ENCODE peak calls at places on chromosomes 1 and 21, in six cellular contexts. One of them, this sample, is unnamed.

GRCh38 chr1:227885648-227886502 is 61.9 kb downstream of the WNT9A start:
- DNase-seq in NT2/D1: no peak
- DNase-seq in activated CD8-positive, alpha-beta memory T cell treated with anti-CD3 and anti-CD28 coated beads for 24 hours: peak; percentile 65
- DNase-seq in HS-5: no peak
- DNase-seq in fibroblast of lung: peak; percentile 39
- DNase-seq in GF-D8: no peak
- DNase-seq in this sample: peak; percentile 78

GRCh38 chr21:34986561-34987533 is 62.3 kb downstream of the RUNX1 start:
- DNase-seq in NT2/D1: peak; percentile 54
- DNase-seq in activated CD8-positive, alpha-beta memory T cell treated with anti-CD3 and anti-CD28 coated beads for 24 hours: peak; percentile 91
- DNase-seq in HS-5: no peak
- DNase-seq in fibroblast of lung: peak; percentile 62
- DNase-seq in GF-D8: no peak
- DNase-seq in this sample: no peak

GRCh38 chr1:154445040-154445472 is 39.9 kb downstream of the IL6R start:
- DNase-seq in NT2/D1: no peak
- DNase-seq in activated CD8-positive, alpha-beta memory T cell treated with anti-CD3 and anti-CD28 coated beads for 24 hours: peak; percentile 80
- DNase-seq in HS-5: no peak
- DNase-seq in fibroblast of lung: peak; percentile 75
- DNase-seq in GF-D8: peak; percentile 31
- DNase-seq in this sample: no peak

GRCh38 chr21:25639167-25639921 is at the start of gene JAM2:
- DNase-seq in NT2/D1: peak; percentile 65
- DNase-seq in activated CD8-positive, alpha-beta memory T cell treated with anti-CD3 and anti-CD28 coated beads for 24 hours: peak; percentile 77
- DNase-seq in HS-5: peak; percentile 58
- DNase-seq in fibroblast of lung: peak; percentile 36
- DNase-seq in GF-D8: no peak
- DNase-seq in this sample: no peak

GRCh38 chr1:14625587-14626447 is 27.3 kb downstream of the KAZN start:
- DNase-seq in NT2/D1: no peak
- DNase-seq in activated CD8-positive, alpha-beta memory T cell treated with anti-CD3 and anti-CD28 coated beads for 24 hours: no peak
- DNase-seq in HS-5: no peak
- DNase-seq in fibroblast of lung: no peak
- DNase-seq in GF-D8: no peak
- DNase-seq in this sample: no peak

GRCh38 chr21:35561076-35561475 is 499.2 kb downstream of the SETD4 start:
- DNase-seq in NT2/D1: no peak
- DNase-seq in activated CD8-positive, alpha-beta memory T cell treated with anti-CD3 and anti-CD28 coated beads for 24 hours: no peak
- DNase-seq in HS-5: no peak
- DNase-seq in fibroblast of lung: no peak
- DNase-seq in GF-D8: no peak
- DNase-seq in this sample: no peak

GRCh38 chr1:171742577-171742922 is 685 bp upstream of the VAMP4 start:
- DNase-seq in NT2/D1: peak; percentile 33
- DNase-seq in activated CD8-positive, alpha-beta memory T cell treated with anti-CD3 and anti-CD28 coated beads for 24 hours: no peak
- DNase-seq in HS-5: no peak
- DNase-seq in fibroblast of lung: peak; percentile 61
- DNase-seq in GF-D8: no peak
- DNase-seq in this sample: no peak

GRCh38 chr1:110816945-110817344 is 56.0 kb upstream of the CD53 start:
- DNase-seq in NT2/D1: no peak
- DNase-seq in activated CD8-positive, alpha-beta memory T cell treated with anti-CD3 and anti-CD28 coated beads for 24 hours: no peak
- DNase-seq in HS-5: no peak
- DNase-seq in fibroblast of lung: no peak
- DNase-seq in GF-D8: no peak
- DNase-seq in this sample: no peak

GRCh38 chr1:43300661-43301094 is at the start of gene TIE1:
- DNase-seq in NT2/D1: no peak
- DNase-seq in activated CD8-positive, alpha-beta memory T cell treated with anti-CD3 and anti-CD28 coated beads for 24 hours: no peak
- DNase-seq in HS-5: no peak
- DNase-seq in fibroblast of lung: no peak
- DNase-seq in GF-D8: no peak
- DNase-seq in this sample: no peak

GRCh38 chr1:157955860-157956259 is 37.6 kb upstream of the KIRREL1 start:
- DNase-seq in NT2/D1: no peak
- DNase-seq in activated CD8-positive, alpha-beta memory T cell treated with anti-CD3 and anti-CD28 coated beads for 24 hours: no peak
- DNase-seq in HS-5: no peak
- DNase-seq in fibroblast of lung: no peak
- DNase-seq in GF-D8: no peak
- DNase-seq in this sample: no peak

GRCh38 chr1:201346337-201346939 is 31.0 kb downstream of the TNNT2 start:
- DNase-seq in NT2/D1: peak; percentile 81
- DNase-seq in activated CD8-positive, alpha-beta memory T cell treated with anti-CD3 and anti-CD28 coated beads for 24 hours: no peak
- DNase-seq in HS-5: no peak
- DNase-seq in fibroblast of lung: peak; percentile 67
- DNase-seq in GF-D8: no peak
- DNase-seq in this sample: no peak

GRCh38 chr1:172753964-172754363 is 95.1 kb downstream of the FASLG start:
- DNase-seq in NT2/D1: no peak
- DNase-seq in activated CD8-positive, alpha-beta memory T cell treated with anti-CD3 and anti-CD28 coated beads for 24 hours: no peak
- DNase-seq in HS-5: no peak
- DNase-seq in fibroblast of lung: no peak
- DNase-seq in GF-D8: no peak
- DNase-seq in this sample: no peak

GRCh38 chr1:60078182-60078581 is 4.6 kb upstream of the C1orf87 start:
- DNase-seq in NT2/D1: no peak
- DNase-seq in activated CD8-positive, alpha-beta memory T cell treated with anti-CD3 and anti-CD28 coated beads for 24 hours: no peak
- DNase-seq in HS-5: no peak
- DNase-seq in fibroblast of lung: peak; percentile 52
- DNase-seq in GF-D8: no peak
- DNase-seq in this sample: no peak

GRCh38 chr1:180381184-180381580 is 121.2 kb downstream of the ACBD6 start:
- DNase-seq in NT2/D1: no peak
- DNase-seq in activated CD8-positive, alpha-beta memory T cell treated with anti-CD3 and anti-CD28 coated beads for 24 hours: no peak
- DNase-seq in HS-5: no peak
- DNase-seq in fibroblast of lung: no peak
- DNase-seq in GF-D8: no peak
- DNase-seq in this sample: no peak

GRCh38 chr21:35266546-35266945 is 217.4 kb upstream of the RUNX1 start:
- DNase-seq in NT2/D1: peak; percentile 30
- DNase-seq in activated CD8-positive, alpha-beta memory T cell treated with anti-CD3 and anti-CD28 coated beads for 24 hours: no peak
- DNase-seq in HS-5: no peak
- DNase-seq in fibroblast of lung: no peak
- DNase-seq in GF-D8: no peak
- DNase-seq in this sample: no peak

GRCh38 chr1:66788231-66788939 is 12.7 kb downstream of the INSL5 start:
- DNase-seq in NT2/D1: no peak
- DNase-seq in activated CD8-positive, alpha-beta memory T cell treated with anti-CD3 and anti-CD28 coated beads for 24 hours: no peak
- DNase-seq in HS-5: no peak
- DNase-seq in fibroblast of lung: no peak
- DNase-seq in GF-D8: no peak
- DNase-seq in this sample: no peak

GRCh38 chr1:197195100-197195499 is 48.6 kb upstream of the ASPM start:
- DNase-seq in NT2/D1: no peak
- DNase-seq in activated CD8-positive, alpha-beta memory T cell treated with anti-CD3 and anti-CD28 coated beads for 24 hours: no peak
- DNase-seq in HS-5: no peak
- DNase-seq in fibroblast of lung: no peak
- DNase-seq in GF-D8: no peak
- DNase-seq in this sample: no peak

GRCh38 chr21:40176732-40177131 is 309.5 kb downstream of the PCP4 start:
- DNase-seq in NT2/D1: no peak
- DNase-seq in activated CD8-positive, alpha-beta memory T cell treated with anti-CD3 and anti-CD28 coated beads for 24 hours: no peak
- DNase-seq in HS-5: no peak
- DNase-seq in fibroblast of lung: no peak
- DNase-seq in GF-D8: no peak
- DNase-seq in this sample: no peak

GRCh38 chr21:34279285-34279684 is 84.5 kb upstream of the KCNE2 start:
- DNase-seq in NT2/D1: no peak
- DNase-seq in activated CD8-positive, alpha-beta memory T cell treated with anti-CD3 and anti-CD28 coated beads for 24 hours: no peak
- DNase-seq in HS-5: no peak
- DNase-seq in fibroblast of lung: no peak
- DNase-seq in GF-D8: no peak
- DNase-seq in this sample: no peak

GRCh38 chr1:1282998-1283397 is 2.8 kb downstream of the SCNN1D start:
- DNase-seq in NT2/D1: no peak
- DNase-seq in activated CD8-positive, alpha-beta memory T cell treated with anti-CD3 and anti-CD28 coated beads for 24 hours: no peak
- DNase-seq in HS-5: no peak
- DNase-seq in fibroblast of lung: no peak
- DNase-seq in GF-D8: no peak
- DNase-seq in this sample: no peak

GRCh38 chr21:44951186-44951915 is 11.5 kb downstream of the SLX9 start:
- DNase-seq in NT2/D1: no peak
- DNase-seq in activated CD8-positive, alpha-beta memory T cell treated with anti-CD3 and anti-CD28 coated beads for 24 hours: no peak
- DNase-seq in HS-5: no peak
- DNase-seq in fibroblast of lung: no peak
- DNase-seq in GF-D8: no peak
- DNase-seq in this sample: no peak

GRCh38 chr1:183180634-183181056 is 5.4 kb upstream of the LAMC2 start:
- DNase-seq in NT2/D1: no peak
- DNase-seq in activated CD8-positive, alpha-beta memory T cell treated with anti-CD3 and anti-CD28 coated beads for 24 hours: no peak
- DNase-seq in HS-5: no peak
- DNase-seq in fibroblast of lung: peak; percentile 49
- DNase-seq in GF-D8: no peak
- DNase-seq in this sample: peak; percentile 79

GRCh38 chr21:25831300-25831699 is 96.5 kb downstream of the GABPA start:
- DNase-seq in NT2/D1: no peak
- DNase-seq in activated CD8-positive, alpha-beta memory T cell treated with anti-CD3 and anti-CD28 coated beads for 24 hours: no peak
- DNase-seq in HS-5: no peak
- DNase-seq in fibroblast of lung: no peak
- DNase-seq in GF-D8: no peak
- DNase-seq in this sample: no peak

GRCh38 chr21:36946949-36947371 is 19.5 kb downstream of the HLCS start:
- DNase-seq in NT2/D1: no peak
- DNase-seq in activated CD8-positive, alpha-beta memory T cell treated with anti-CD3 and anti-CD28 coated beads for 24 hours: no peak
- DNase-seq in HS-5: no peak
- DNase-seq in fibroblast of lung: no peak
- DNase-seq in GF-D8: no peak
- DNase-seq in this sample: no peak

GRCh38 chr1:179786815-179787736 is 44.0 kb downstream of the FAM163A start:
- DNase-seq in NT2/D1: no peak
- DNase-seq in activated CD8-positive, alpha-beta memory T cell treated with anti-CD3 and anti-CD28 coated beads for 24 hours: no peak
- DNase-seq in HS-5: no peak
- DNase-seq in fibroblast of lung: no peak
- DNase-seq in GF-D8: no peak
- DNase-seq in this sample: no peak

GRCh38 chr1:214439352-214440119 is 111.9 kb downstream of the PTPN14 start:
- DNase-seq in NT2/D1: no peak
- DNase-seq in activated CD8-positive, alpha-beta memory T cell treated with anti-CD3 and anti-CD28 coated beads for 24 hours: no peak
- DNase-seq in HS-5: no peak
- DNase-seq in fibroblast of lung: peak; percentile 98
- DNase-seq in GF-D8: no peak
- DNase-seq in this sample: no peak

GRCh38 chr1:168365719-168366474 is 85.2 kb downstream of the TBX19 start:
- DNase-seq in NT2/D1: peak; percentile 9
- DNase-seq in activated CD8-positive, alpha-beta memory T cell treated with anti-CD3 and anti-CD28 coated beads for 24 hours: no peak
- DNase-seq in HS-5: no peak
- DNase-seq in fibroblast of lung: no peak
- DNase-seq in GF-D8: no peak
- DNase-seq in this sample: no peak

This sample was measured in coronary artery.